ENCODE peak calls at places on chromosomes 11 and 22, in nine cellular contexts. Q, N, F, M, R, Y, G, H and V are unnamed samples. For H3K9me3 and H3K4me1, the result is how much of the 10 kb centered on the place peaks cover.

GRCh38 chr11:15073361-15074205 is at the start of gene CALCB:
- DNase-seq in Q (no peak), N (no peak), F (peak), M (no peak), R (no peak), Y (no peak), G (peak), H (no peak), V (no peak)

GRCh38 chr22:33576205-33576604 is 344.1 kb downstream of the LARGE1 start:
- DNase-seq in Q (no peak), N (no peak), F (no peak), M (no peak), R (no peak), Y (no peak), G (no peak), H (no peak), V (no peak)

GRCh38 chr11:14861680-14862079 is 30.4 kb downstream of the CYP2R1 start:
- DNase-seq in Q (peak), N (no peak), F (no peak), M (no peak), R (no peak), Y (peak), G (no peak), H (no peak), V (no peak)

GRCh38 chr11:11243258-11243789 is 109.7 kb downstream of the CSNK2A3 start:
- DNase-seq in Q (no peak), N (peak), F (no peak), M (peak), R (no peak), Y (no peak), G (no peak), H (no peak), V (no peak)

GRCh38 chr11:75968021-75968685 is 153.1 kb downstream of the UVRAG start:
- DNase-seq in Q (no peak), N (no peak), F (no peak), M (no peak), R (no peak), Y (no peak), G (no peak), H (no peak), V (no peak)

GRCh38 chr22:22527312-22527711 is 7.2 kb upstream of the ZNF280A start:
- DNase-seq in Q (no peak), N (no peak), F (no peak), M (no peak), R (no peak), Y (no peak), G (no peak), H (no peak), V (no peak)

GRCh38 chr11:94768602-94769511 is 701 bp downstream of the AMOTL1 start:
- DNase-seq in Q (peak), N (peak), F (peak), M (peak), R (peak), Y (peak), G (peak), H (peak), V (no peak)

GRCh38 chr22:23146842-23147205 is 1.5 kb downstream of the RAB36 start:
- DNase-seq in Q (no peak), N (no peak), F (no peak), M (no peak), R (no peak), Y (no peak), G (no peak), H (no peak), V (no peak)

GRCh38 chr11:27507561-27508322 is 1.2 kb upstream of the LIN7C start:
- DNase-seq in Q (no peak), N (no peak), F (no peak), M (no peak), R (no peak), Y (no peak), G (no peak), H (no peak), V (no peak)

GRCh38 chr11:20337526-20338154 is 25.9 kb upstream of the HTATIP2 start:
- DNase-seq in Q (no peak), N (no peak), F (peak), M (no peak), R (peak), Y (peak), G (peak), H (no peak), V (no peak)

GRCh38 chr11:70711911-70712185 is 313.5 kb downstream of the CTTN start:
- DNase-seq in Q (no peak), N (no peak), F (no peak), M (no peak), R (no peak), Y (no peak), G (no peak), H (no peak), V (no peak)

GRCh38 chr11:70713436-70713835 is 315.1 kb downstream of the CTTN start:
- DNase-seq in Q (no peak), N (no peak), F (no peak), M (no peak), R (no peak), Y (no peak), G (no peak), H (no peak), V (no peak)

GRCh38 chr11:70711095-70711910 is 313.0 kb downstream of the CTTN start:
- DNase-seq in Q (no peak), N (no peak), F (no peak), M (no peak), R (no peak), Y (no peak), G (no peak), H (no peak), V (no peak)

GRCh38 chr11:70713988-70714665 is 315.8 kb downstream of the CTTN start:
- DNase-seq in Q (no peak), N (no peak), F (peak), M (no peak), R (no peak), Y (no peak), G (no peak), H (no peak), V (no peak)

GRCh38 chr11:70712471-70712870 is 314.1 kb downstream of the CTTN start:
- DNase-seq in Q (no peak), N (no peak), F (no peak), M (no peak), R (no peak), Y (peak), G (no peak), H (no peak), V (no peak)
- H3K9me3 ChIP-seq in Q (under half), N (under half), F (under half), M (under half), R (under half), Y (under half), G (under half), H (under half), V (under half)

DNA sequence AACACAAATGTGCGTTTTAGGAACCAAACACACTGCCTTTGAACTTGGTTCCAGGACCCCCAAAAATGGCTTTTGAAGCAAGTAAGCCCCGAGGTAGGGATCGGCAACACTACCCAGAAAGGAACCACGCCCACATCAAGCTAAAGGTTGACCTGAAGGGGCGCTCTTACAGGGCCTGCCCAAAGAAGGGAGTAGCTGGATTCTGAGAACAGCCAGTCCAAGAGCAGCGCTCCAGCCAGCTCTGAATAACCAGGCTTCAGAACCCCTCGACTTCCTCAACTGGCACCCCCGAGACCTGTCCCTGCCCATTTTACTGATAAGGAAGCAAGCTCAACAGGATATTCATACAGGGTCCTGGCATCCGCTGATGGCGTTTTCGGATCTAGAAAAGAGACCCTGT is 18.9 kb upstream of the MOB2 start:
- DNase-seq in Q (peak), N (peak), F (no peak), M (peak), R (no peak), Y (no peak), G (no peak), H (no peak), V (no peak)
- H3K4me1 ChIP-seq in Q (under half), N (half or more), F (half or more), M (half or more), R (under half), Y (under half), G (under half), H (half or more), V (under half)

DNA sequence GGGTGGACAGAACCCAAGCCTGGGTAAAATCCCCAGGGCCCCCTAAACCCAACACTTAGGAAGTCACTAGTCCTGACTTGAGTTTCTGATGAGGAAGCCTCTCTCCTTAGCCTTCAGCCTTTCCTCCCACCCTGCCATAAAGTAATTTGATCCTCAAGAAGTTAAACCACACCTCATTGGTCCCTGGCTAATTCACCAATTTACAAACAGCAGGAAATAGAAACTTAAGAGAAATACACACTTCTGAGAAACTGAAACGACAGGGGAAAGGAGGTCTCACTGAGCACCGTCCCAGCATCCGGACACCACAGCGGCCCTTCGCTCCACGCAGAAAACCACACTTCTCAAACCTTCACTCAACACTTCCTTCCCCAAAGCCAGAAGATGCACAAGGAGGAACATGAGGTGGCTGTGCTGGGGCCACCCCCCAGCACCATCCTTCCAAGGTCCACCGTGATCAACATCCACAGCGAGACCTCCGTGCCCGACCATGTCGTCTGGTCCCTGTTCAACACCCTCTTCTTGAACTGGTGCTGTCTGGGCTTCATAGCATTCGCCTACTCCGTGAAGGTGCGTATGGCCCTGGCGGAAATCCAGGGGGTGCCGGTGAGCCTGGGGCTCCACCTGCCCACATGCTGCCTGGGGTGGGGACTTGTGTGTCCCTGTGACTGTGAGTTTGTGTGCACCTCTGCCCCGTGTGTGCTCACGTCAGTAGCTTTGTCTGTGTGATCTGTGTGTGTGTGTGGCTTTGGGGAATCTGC is at the start of gene IFITM1:
- DNase-seq in Q (peak), N (no peak), F (no peak), M (no peak), R (peak), Y (peak), G (peak), H (peak), V (peak)
- H3K4me3 ChIP-seq in Q (peak), N (peak), F (no peak), M (peak), R (peak), Y (peak), G (peak), H (peak), V (peak)

DNA sequence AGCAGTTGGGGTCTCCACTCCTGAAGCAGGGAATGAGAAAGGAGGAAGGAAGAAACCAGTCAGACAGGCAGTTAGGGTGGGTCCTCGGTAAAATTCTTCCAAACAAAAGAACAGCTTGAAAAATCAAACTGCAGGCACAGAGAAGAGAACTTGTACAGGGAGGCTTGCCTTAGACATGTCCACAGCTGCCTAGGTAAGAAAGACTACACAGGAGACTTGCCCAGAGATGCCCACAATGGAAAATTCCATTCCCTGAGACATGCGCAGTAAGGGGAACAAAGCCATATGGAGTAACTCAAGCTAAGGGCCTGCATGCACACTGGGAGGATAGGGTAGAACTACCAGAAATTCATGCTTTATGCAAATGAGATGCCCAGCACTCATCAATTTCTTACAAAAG is 9.8 kb downstream of the KCNJ11 start:
- DNase-seq in Q (no peak), N (no peak), F (no peak), M (no peak), R (no peak), Y (no peak), G (peak), H (no peak), V (no peak)
- H3K9me3 ChIP-seq in Q (under half), N (under half), F (under half), M (under half), R (under half), Y (under half), G (under half), H (under half), V (under half)

GRCh38 chr22:19818264-19819208 is 36.1 kb downstream of the GNB1L start:
- DNase-seq in Q (no peak), N (no peak), F (peak), M (peak), R (no peak), Y (no peak), G (no peak), H (no peak), V (no peak)

GRCh38 chr22:19816372-19817119 is 38.1 kb downstream of the GNB1L start:
- DNase-seq in Q (no peak), N (no peak), F (no peak), M (peak), R (no peak), Y (no peak), G (no peak), H (no peak), V (no peak)

GRCh38 chr22:19819209-19819910 is 35.3 kb downstream of the GNB1L start:
- DNase-seq in Q (no peak), N (no peak), F (no peak), M (no peak), R (no peak), Y (no peak), G (no peak), H (no peak), V (no peak)

GRCh38 chr22:19815823-19816290 is 38.8 kb downstream of the GNB1L start:
- DNase-seq in Q (no peak), N (no peak), F (no peak), M (peak), R (no peak), Y (no peak), G (no peak), H (no peak), V (no peak)

DNA sequence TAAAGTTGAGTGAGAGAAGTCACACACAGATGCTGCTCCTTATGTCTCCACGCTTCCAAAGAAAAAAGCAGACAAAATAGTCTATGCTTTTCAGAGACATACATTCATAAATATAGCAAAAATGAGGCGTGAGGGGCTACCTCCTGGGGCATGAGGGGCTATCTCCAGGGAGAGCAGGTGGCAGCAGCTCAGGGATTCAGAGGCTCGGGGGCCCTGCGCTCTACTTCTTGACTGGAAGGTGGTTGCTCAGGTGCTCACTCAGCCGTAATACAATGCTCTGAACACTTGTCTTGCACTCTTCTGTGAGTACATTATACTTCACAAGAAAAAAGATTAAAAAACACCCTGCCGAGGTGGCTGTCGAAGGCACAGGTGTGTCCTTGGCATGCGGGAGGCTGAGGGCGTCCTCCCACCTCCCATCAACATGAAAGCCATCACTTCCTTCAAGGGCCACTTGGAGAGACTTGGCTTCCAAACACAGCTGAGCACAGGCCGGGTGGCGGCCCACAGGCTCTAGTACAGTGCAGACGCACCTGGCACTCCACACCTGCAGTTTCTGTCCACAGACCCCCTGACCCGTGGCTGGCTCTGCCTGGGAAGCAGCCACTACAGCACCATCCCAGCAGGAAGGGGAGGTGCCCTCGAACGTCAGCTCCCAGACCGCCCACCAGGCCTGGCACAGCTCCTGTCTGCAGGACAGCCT is 37.0 kb downstream of the GNB1L start:
- DNase-seq in Q (no peak), N (no peak), F (no peak), M (peak), R (no peak), Y (no peak), G (no peak), H (no peak), V (no peak)
- H3K4me1 ChIP-seq in Q (under half), N (under half), F (under half), M (under half), R (under half), Y (under half), G (under half), H (under half), V (under half)

GRCh38 chr11:64745219-64745522 is 1.2 kb upstream of the RASGRP2 start:
- DNase-seq in Q (peak), N (peak), F (peak), M (peak), R (no peak), Y (peak), G (no peak), H (peak), V (peak)
- H3K4me3 ChIP-seq in Q (peak), N (peak), F (peak), M (peak), R (peak), Y (peak), G (no peak), H (peak), V (peak)